ENCODE peak calls at places on chromosomes 2 and 18, in five cellular contexts. V is A549, J is transverse colon, R is K562, L is upper lobe of left lung. T is an unnamed sample.

GRCh38 chr2:36361396-36361795 is 5.8 kb downstream of the CRIM1 start:
- DNase-seq in J (no peak), R (no peak), V (no peak), L (no peak), T (no peak)

GRCh38 chr18:29434650-29435049 is 1257.7 kb upstream of the CDH2 start:
- DNase-seq in R (no peak), L (no peak), J (no peak), V (no peak), T (no peak)

GRCh38 chr2:31999438-31999837 is 11.4 kb downstream of the MEMO1 start:
- DNase-seq in V (no peak), J (no peak), R (no peak), L (no peak), T (no peak)

GRCh38 chr2:64534363-64534762 is 10.2 kb downstream of the AFTPH start:
- DNase-seq in J (no peak), L (no peak), V (no peak), R (no peak), T (no peak)

GRCh38 chr2:31299547-31299946 is 65.6 kb downstream of the EHD3 start:
- DNase-seq in L (no peak), J (no peak), V (no peak), R (no peak), T (no peak)

GRCh38 chr2:173193925-173194324 is 118.3 kb downstream of the MAP3K20 start:
- DNase-seq in J (no peak), L (no peak), V (no peak), R (no peak), T (no peak)

GRCh38 chr2:101972621-101973434 is 18.9 kb upstream of the IL1R2 start:
- DNase-seq in R (no peak), V (no peak), J (no peak), L (no peak), T (no peak)

GRCh38 chr18:80143876-80144275 is 34.8 kb downstream of the ADNP2 start:
- DNase-seq in R (no peak), L (no peak), J (no peak), V (no peak), T (no peak)

GRCh38 chr18:58947136-58947732 is 82.6 kb downstream of the ZNF532 start:
- DNase-seq in L (no peak), R (no peak), V (no peak), J (no peak), T (no peak)

GRCh38 chr2:29841386-29842004 is 79.9 kb downstream of the ALK start:
- DNase-seq in R (peak; percentile 65), J (no peak), L (no peak), V (peak; percentile 35), T (peak; percentile 59)

GRCh38 chr2:70904371-70905216 is 31.1 kb upstream of the ATP6V1B1 start:
- DNase-seq in V (no peak), R (no peak), J (no peak), L (no peak), T (peak; percentile 72)

GRCh38 chr2:30385327-30385726 is 61.7 kb upstream of the LCLAT1 start:
- DNase-seq in R (no peak), J (no peak), V (no peak), L (no peak), T (peak; percentile 63)

DNA sequence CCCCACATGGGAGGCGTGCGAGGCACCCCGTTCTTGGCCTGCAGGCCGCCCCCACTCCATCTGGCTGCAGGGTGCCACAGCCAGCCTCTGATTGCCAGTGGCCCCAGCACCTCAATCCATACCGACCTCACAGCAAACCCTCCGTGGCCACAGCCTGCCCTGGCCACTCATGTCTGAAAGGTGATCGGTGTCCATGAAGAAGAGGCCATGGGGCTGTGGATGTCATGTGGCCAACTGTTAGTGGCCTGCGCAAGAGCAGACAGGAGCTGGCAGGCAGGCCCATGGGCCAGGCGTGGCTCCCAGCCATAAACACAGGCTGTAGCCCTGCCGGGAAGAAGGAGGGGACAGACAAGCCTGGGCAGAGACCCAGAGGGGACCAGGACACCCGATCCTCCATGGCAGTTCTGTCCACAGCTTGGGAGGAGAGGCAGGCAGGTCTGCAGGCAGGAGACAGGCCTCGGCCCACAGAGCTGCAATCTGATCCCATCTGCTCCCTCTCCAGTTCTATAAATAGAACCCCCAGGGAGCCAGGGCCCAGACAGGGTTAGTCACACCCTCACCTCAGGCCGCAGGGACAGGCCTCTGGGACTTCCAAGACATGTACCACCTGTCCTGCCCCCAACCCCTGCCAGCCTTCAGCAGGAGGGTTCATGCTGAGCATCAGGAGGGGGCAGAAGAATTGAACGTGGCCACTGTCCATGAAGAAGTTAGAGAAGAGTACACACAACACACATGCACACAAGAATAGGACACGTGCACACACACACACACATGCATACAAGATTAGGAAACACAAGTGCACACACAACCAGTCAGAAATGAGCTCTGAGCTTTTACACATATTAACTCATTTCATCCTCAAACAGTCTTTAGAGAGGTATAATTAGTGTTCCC is 16.9 kb downstream of the STEAP3 start:
- DNase-seq in J (peak; percentile 60), R (no peak), L (peak; percentile 79), V (peak; percentile 29), T (no peak)
- TF ChIP-seq EP300 in J (no peak), R (no peak), L (no peak), V (no peak), T (no peak)

DNA sequence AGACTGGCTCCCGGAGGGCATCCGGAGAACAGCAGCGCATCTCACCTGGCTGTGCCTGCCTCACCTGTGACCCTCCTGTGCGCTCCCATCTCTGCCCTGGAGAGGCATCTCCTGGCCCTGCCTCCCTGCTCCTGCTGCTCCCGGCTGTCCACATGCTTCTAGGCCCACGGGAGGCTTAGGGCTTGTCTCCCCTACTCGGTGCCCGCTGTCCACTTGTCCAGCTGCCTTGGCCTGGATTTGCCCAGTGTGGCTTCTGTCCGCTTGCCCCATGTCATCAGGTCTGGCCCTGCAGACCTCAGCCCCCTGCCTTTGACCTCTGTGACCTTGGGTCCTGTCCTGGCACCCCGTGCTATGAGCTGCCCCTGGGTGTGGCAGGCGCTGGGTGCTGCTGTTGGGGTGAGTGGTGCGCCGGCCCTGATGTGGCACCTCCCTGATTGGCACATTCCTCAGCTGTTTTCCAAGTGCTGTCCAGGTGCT is 4.5 kb downstream of the BOK start:
- DNase-seq in L (no peak), J (no peak), V (no peak), R (no peak), T (no peak)
- TF ChIP-seq EP300 in L (no peak), J (no peak), V (no peak), R (no peak), T (no peak)

DNA sequence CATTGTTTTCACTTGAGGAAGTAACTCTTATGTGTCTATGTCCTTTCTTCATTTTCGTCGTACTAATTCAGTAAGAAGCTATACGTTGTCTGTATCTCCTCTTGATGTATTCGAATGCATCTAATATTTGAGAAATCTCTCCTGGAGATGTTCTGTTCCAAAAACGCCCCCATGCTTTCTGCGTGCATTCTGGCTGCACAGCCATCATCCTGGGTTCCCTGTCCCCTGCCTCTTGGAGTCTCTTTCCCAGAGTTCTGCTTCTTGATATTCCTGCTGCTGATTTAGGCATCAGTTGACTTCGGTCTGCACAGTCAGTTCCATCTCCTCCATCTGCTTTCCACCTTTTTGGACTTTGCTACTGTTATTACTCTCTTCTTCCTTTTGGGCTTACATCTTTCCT is 13.5 kb downstream of the PNO1 start:
- DNase-seq in V (no peak), L (no peak), J (no peak), R (no peak), T (no peak)
- TF ChIP-seq EP300 in V (no peak), L (no peak), J (no peak), R (no peak), T (no peak)

GRCh38 chr2:74488643-74489481 is 6.0 kb downstream of the TTC31 start:
- DNase-seq in J (no peak), R (no peak), L (no peak), V (no peak), T (no peak)

GRCh38 chr2:74481961-74482800 is 617 bp downstream of the CCDC142 start:
- DNase-seq in J (peak; percentile 35), L (peak; percentile 53), V (no peak), R (peak; percentile 58), T (peak; percentile 84)

GRCh38 chr2:74481432-74481831 is 1.4 kb downstream of the CCDC142 start:
- DNase-seq in L (no peak), V (no peak), J (no peak), R (no peak), T (no peak)

GRCh38 chr2:74486141-74486540 is 3.3 kb downstream of the TTC31 start:
- DNase-seq in L (no peak), V (no peak), R (no peak), J (no peak), T (no peak)

GRCh38 chr2:74482801-74483674 is at the start of the genes CCDC142 and TTC31:
- DNase-seq in L (peak; percentile 95), R (peak; percentile 90), V (peak; percentile 95), J (peak; percentile 97), T (peak; percentile 83)
- TF ChIP-seq EP300 in L (no peak), R (peak; percentile 1), V (no peak), J (no peak), T (no peak)

GRCh38 chr2:122480381-122481243 is 725.2 kb downstream of the TSN start:
- DNase-seq in J (no peak), L (no peak), R (no peak), V (no peak), T (no peak)
- TF ChIP-seq EP300 in J (no peak), L (no peak), R (no peak), V (no peak), T (no peak)

GRCh38 chr2:147165682-147166081 is 679.1 kb upstream of the ACVR2A start:
- DNase-seq in J (no peak), V (no peak), L (no peak), R (no peak), T (no peak)
- TF ChIP-seq EP300 in J (no peak), V (no peak), L (no peak), R (no peak), T (no peak)

GRCh38 chr18:70422061-70422965 is 133.5 kb downstream of the SOCS6 start:
- DNase-seq in R (no peak), J (peak; percentile 68), L (peak; percentile 89), V (peak; percentile 67), T (no peak)
- TF ChIP-seq EP300 in R (no peak), J (no peak), L (peak; percentile 86), V (peak; percentile 96), T (no peak)

GRCh38 chr18:600107-600506 is 3.3 kb downstream of the CLUL1 start:
- DNase-seq in R (no peak), J (no peak), L (no peak), V (no peak), T (no peak)
- TF ChIP-seq EP300 in R (no peak), J (no peak), L (no peak), V (no peak), T (no peak)

GRCh38 chr2:227450196-227450851 is 21.6 kb upstream of the AGFG1 start:
- DNase-seq in R (no peak), V (no peak), L (no peak), J (peak; percentile 33), T (no peak)

GRCh38 chr2:227451655-227451992 is 20.3 kb upstream of the AGFG1 start:
- DNase-seq in V (no peak), L (no peak), R (no peak), J (no peak), T (no peak)

GRCh38 chr2:227453810-227454209 is 18.1 kb upstream of the AGFG1 start:
- DNase-seq in L (no peak), R (no peak), J (no peak), V (no peak), T (no peak)

GRCh38 chr2:227454323-227454860 is 17.6 kb upstream of the AGFG1 start:
- DNase-seq in J (no peak), V (no peak), R (no peak), L (no peak), T (no peak)

GRCh38 chr2:227450921-227451654 is 20.9 kb upstream of the AGFG1 start:
- DNase-seq in J (no peak), R (peak; percentile 81), V (peak; percentile 47), L (no peak), T (no peak)
- TF ChIP-seq EP300 in J (no peak), R (peak; percentile 96), V (peak; percentile 85), L (no peak), T (no peak)

T was measured in H1.